ENCODE peak calls at places on chromosomes 1 and 21, in four cellular contexts. Q is GM23338, J is D341Med, Z is T-helper 9 cell. K is an unnamed sample.

GRCh38 chr1:209158851-209159250 is 424.7 kb upstream of the CAMK1G start:
- DNase-seq in Q (no peak), J (no peak), Z (no peak), K (no peak)

GRCh38 chr1:235758931-235759330 is 107.8 kb downstream of the LYST start:
- DNase-seq in Q (no peak), J (peak; percentile 65), Z (no peak), K (no peak)

GRCh38 chr1:61079898-61080336 is 2.4 kb upstream of the NFIA start:
- DNase-seq in Q (peak; percentile 88), J (peak; percentile 35), Z (no peak), K (peak; percentile 45)

GRCh38 chr1:170765712-170766330 is 101.9 kb downstream of the PRRX1 start:
- DNase-seq in Q (peak; percentile 41), J (peak; percentile 61), Z (no peak), K (no peak)

GRCh38 chr1:39488801-39489566 is 2.5 kb upstream of the BMP8A start:
- DNase-seq in Q (no peak), J (no peak), Z (no peak), K (no peak)

GRCh38 chr21:28590026-28590425 is 402.7 kb downstream of the LTN1 start:
- DNase-seq in Q (no peak), J (no peak), Z (no peak), K (no peak)

GRCh38 chr21:44528634-44528995 is 11.4 kb downstream of the KRTAP10-1 start:
- DNase-seq in Q (no peak), J (no peak), Z (no peak), K (no peak)

GRCh38 chr1:230832466-230832865 is 35.9 kb downstream of the C1orf198 start:
- DNase-seq in Q (no peak), J (peak; percentile 5), Z (no peak), K (no peak)

GRCh38 chr1:226723640-226724532 is 15.2 kb downstream of the ITPKB start:
- DNase-seq in Q (peak; percentile 86), J (peak; percentile 67), Z (no peak), K (peak; percentile 38)

GRCh38 chr1:59924653-59925052 is 1.9 kb downstream of the CYP2J2 start:
- DNase-seq in Q (no peak), J (no peak), Z (no peak), K (no peak)

GRCh38 chr1:164707868-164708331 is 148.9 kb downstream of the PBX1 start:
- DNase-seq in Q (no peak), J (no peak), Z (no peak), K (peak; percentile 30)

GRCh38 chr1:4002061-4002521 is 102.0 kb upstream of the C1orf174 start:
- DNase-seq in Q (no peak), J (no peak), Z (no peak), K (no peak)

GRCh38 chr1:22318279-22318983 is 133.2 kb upstream of the ZBTB40 start:
- DNase-seq in Q (peak; percentile 84), J (peak; percentile 59), Z (no peak), K (peak; percentile 92)

GRCh38 chr1:8428441-8428840 is 110.5 kb downstream of the SLC45A1 start:
- DNase-seq in Q (no peak), J (no peak), Z (no peak), K (no peak)

GRCh38 chr1:19964542-19964941 is 14.9 kb downstream of the PLA2G2A start:
- DNase-seq in Q (no peak), J (no peak), Z (no peak), K (no peak)

GRCh38 chr1:3000671-3001470 is 20.4 kb upstream of the ACTRT2 start:
- DNase-seq in Q (no peak), J (no peak), Z (no peak), K (no peak)

GRCh38 chr1:182608850-182609610 is 4.8 kb upstream of the RGS16 start:
- DNase-seq in Q (no peak), J (no peak), Z (no peak), K (no peak)

GRCh38 chr1:3319874-3320245 is 134.6 kb upstream of the ARHGEF16 start:
- DNase-seq in Q (peak; percentile 82), J (peak; percentile 56), Z (no peak), K (peak; percentile 23)

GRCh38 chr1:184892116-184892515 is 82.2 kb downstream of the NIBAN1 start:
- DNase-seq in Q (no peak), J (no peak), Z (no peak), K (no peak)